ENCODE peak calls at places on chromosomes 7 and 10, in four cellular contexts. L is HFFc6, C is heart left ventricle, W is lung. U is an unnamed sample.

GRCh38 chr7:117012284-117013174 is 59.2 kb downstream of the ST7 start:
- DNase-seq in C (no peak), W (no peak), L (peak; percentile 30), U (no peak)

GRCh38 chr10:17872191-17873091 is 63.3 kb downstream of the MRC1 start:
- DNase-seq in W (no peak), L (peak; percentile 38), C (no peak), U (no peak)

GRCh38 chr10:75011221-75011620 is 100.2 kb upstream of the SAMD8 start:
- DNase-seq in W (no peak), C (no peak), L (no peak), U (no peak)

GRCh38 chr7:102321351-102322201 is 34.7 kb downstream of the SPDYE6 start:
- DNase-seq in W (no peak), L (no peak), C (no peak), U (no peak)

GRCh38 chr10:117186832-117187615 is 10.3 kb upstream of the KCNK18 start:
- DNase-seq in W (no peak), C (no peak), L (peak; percentile 52), U (no peak)

GRCh38 chr10:30111340-30111980 is 52.1 kb upstream of the JCAD start:
- DNase-seq in L (peak; percentile 72), C (no peak), W (no peak), U (no peak)

GRCh38 chr10:66349726-66350125 is 576.1 kb upstream of the LRRTM3 start:
- DNase-seq in L (no peak), W (no peak), C (no peak), U (no peak)

GRCh38 chr7:99953649-99954048 is 22.2 kb downstream of the AZGP1 start:
- DNase-seq in L (no peak), W (peak; percentile 83), C (no peak), U (no peak)

GRCh38 chr7:47153076-47153475 is 428.8 kb downstream of the TNS3 start:
- DNase-seq in C (no peak), L (peak; percentile 93), W (peak; percentile 83), U (no peak)

GRCh38 chr10:84156768-84157167 is 16.8 kb upstream of the GPR15LG start:
- DNase-seq in L (no peak), W (no peak), C (peak; percentile 33), U (no peak)

GRCh38 chr10:5502903-5503835 is 3.8 kb upstream of the CALML5 start:
- DNase-seq in C (no peak), W (peak; percentile 81), L (no peak), U (no peak)

GRCh38 chr10:63520463-63521388 is 475 bp upstream of the REEP3 start:
- DNase-seq in L (peak; percentile 30), W (peak; percentile 54), C (peak; percentile 83), U (peak; percentile 76)

GRCh38 chr10:109328001-109328400 is 595.3 kb downstream of the XPNPEP1 start:
- DNase-seq in W (no peak), L (no peak), C (no peak), U (no peak)

GRCh38 chr10:122185643-122186042 is 85.5 kb upstream of the BTBD16 start:
- DNase-seq in L (no peak), W (no peak), C (no peak), U (no peak)

GRCh38 chr7:120190566-120190965 is 82.4 kb upstream of the KCND2 start:
- DNase-seq in C (no peak), L (no peak), W (no peak), U (no peak)

GRCh38 chr7:157278167-157278790 is 58.5 kb upstream of the DNAJB6 start:
- DNase-seq in C (no peak), W (no peak), L (no peak), U (no peak)

GRCh38 chr10:129760003-129760315 is 204.1 kb downstream of the EBF3 start:
- DNase-seq in W (no peak), C (no peak), L (no peak), U (no peak)

GRCh38 chr7:108455833-108456677 is at the start of gene NRCAM:
- DNase-seq in C (no peak), L (no peak), W (no peak), U (no peak)

GRCh38 chr7:102286237-102287081 is at the start of gene SH2B2:
- DNase-seq in W (peak; percentile 73), L (peak; percentile 24), C (peak; percentile 79), U (peak; percentile 78)

GRCh38 chr10:17453377-17454091 is 861 bp downstream of the ST8SIA6 start:
- DNase-seq in L (no peak), C (peak; percentile 49), W (no peak), U (peak; percentile 28)

GRCh38 chr7:18762189-18762588 is 266.6 kb downstream of the HDAC9 start:
- DNase-seq in L (peak; percentile 54), W (no peak), C (no peak), U (no peak)

GRCh38 chr7:120273476-120273975 is 551 bp downstream of the KCND2 start:
- DNase-seq in L (no peak), W (no peak), C (no peak), U (peak; percentile 12)

GRCh38 chr10:44830022-44830421 is 81.1 kb upstream of the TMEM72 start:
- DNase-seq in L (peak; percentile 64), C (no peak), W (no peak), U (no peak)

GRCh38 chr10:111035542-111035941 is 41.3 kb upstream of the ADRA2A start:
- DNase-seq in C (no peak), L (peak; percentile 8), W (no peak), U (no peak)

GRCh38 chr10:30534465-30535144 is 94.9 kb downstream of the LYZL2 start:
- DNase-seq in C (peak; percentile 63), W (peak; percentile 74), L (peak; percentile 50), U (peak; percentile 26)

GRCh38 chr10:96856317-96856716 is 24.2 kb downstream of the LCOR start:
- DNase-seq in W (no peak), L (no peak), C (no peak), U (no peak)

GRCh38 chr10:96743988-96744585 is 23.8 kb upstream of the PIK3AP1 start:
- DNase-seq in C (no peak), L (no peak), W (no peak), U (no peak)

GRCh38 chr7:25947669-25948516 is 204.1 kb upstream of the NFE2L3 start:
- DNase-seq in L (no peak), W (no peak), C (no peak), U (no peak)

GRCh38 chr10:5896765-5897340 is 6.8 kb downstream of the FBH1 start:
- DNase-seq in C (no peak), L (no peak), W (no peak), U (no peak)

GRCh38 chr7:77765906-77766800 is 32.1 kb downstream of the TMEM60 start:
- DNase-seq in C (no peak), L (peak; percentile 7), W (no peak), U (no peak)

GRCh38 chr7:19969859-19970493 is 196.6 kb upstream of the TMEM196 start:
- DNase-seq in L (no peak), W (no peak), C (no peak), U (no peak)

GRCh38 chr10:46255696-46256355 is 31.0 kb upstream of the ANTXRL start:
- DNase-seq in W (peak; percentile 71), L (peak; percentile 38), C (peak; percentile 79), U (peak; percentile 78)
- TF ChIP-seq CTCF in W (peak; percentile 8), L (peak; percentile 74), C (peak; percentile 57), U (peak; percentile 62)

GRCh38 chr10:103114876-103115275 is 78.2 kb downstream of the NT5C2 start:
- DNase-seq in L (no peak), C (no peak), W (no peak), U (no peak)
- TF ChIP-seq CTCF in L (no peak), C (no peak), W (no peak), U (no peak)

DNA sequence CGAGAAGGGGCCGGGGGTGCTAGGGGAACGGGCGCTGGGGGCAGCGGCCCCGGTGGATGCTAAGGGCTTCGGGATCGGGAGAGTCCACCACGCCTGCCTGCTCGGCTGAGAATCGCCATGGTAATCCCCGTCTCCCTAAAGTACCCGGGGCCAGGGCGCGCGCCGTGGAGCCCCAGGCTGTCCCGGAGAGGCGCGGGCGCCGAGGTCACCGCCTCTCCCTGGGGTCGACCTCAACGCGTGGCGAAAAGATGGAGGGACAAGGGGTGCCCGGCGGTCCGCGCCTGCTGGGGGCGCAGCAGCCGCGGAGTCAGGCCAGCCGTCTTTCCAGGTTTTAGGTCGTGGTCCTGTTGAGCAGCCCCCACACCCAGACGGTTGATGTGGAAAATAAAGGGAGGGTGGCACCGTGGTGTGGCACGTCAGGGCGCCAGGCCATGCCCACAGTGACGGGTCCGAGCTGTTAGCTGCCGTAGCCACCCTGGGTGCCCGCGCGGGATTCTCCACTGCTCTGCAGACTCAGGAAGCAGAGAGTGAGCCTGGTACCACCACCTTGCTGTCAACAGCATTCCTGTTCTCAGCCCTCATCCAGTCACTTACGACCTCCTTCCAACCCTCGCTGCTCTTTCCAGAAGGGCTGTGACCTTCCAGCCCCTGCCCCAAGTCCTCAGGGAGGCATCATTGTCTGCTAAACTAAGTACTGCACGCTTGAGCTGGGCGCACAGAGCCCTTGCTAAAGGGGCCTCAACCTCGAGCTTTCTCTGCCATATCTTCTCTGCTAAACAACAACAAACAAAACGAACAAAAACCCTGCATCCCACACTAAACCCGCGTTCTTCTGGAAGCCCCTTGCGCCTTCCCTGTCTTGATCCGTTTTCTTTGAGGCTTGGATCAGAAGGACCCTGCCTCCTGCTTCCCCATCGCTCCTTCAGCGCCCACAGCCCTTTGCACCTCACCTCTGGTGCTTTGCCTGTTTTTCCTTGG is 666 bp downstream of the SMKR1 start:
- DNase-seq in C (no peak), L (no peak), W (no peak), U (no peak)
- TF ChIP-seq CTCF in C (no peak), L (no peak), W (no peak), U (no peak)

GRCh38 chr10:88883443-88883799 is 3.4 kb downstream of the STAMBPL1 start:
- DNase-seq in L (no peak), W (no peak), C (no peak), U (no peak)

GRCh38 chr10:88881922-88882645 is 2.0 kb downstream of the STAMBPL1 start:
- DNase-seq in C (no peak), W (no peak), L (no peak), U (no peak)

GRCh38 chr10:88879754-88880286 is at the start of gene STAMBPL1:
- DNase-seq in W (peak; percentile 59), C (no peak), L (no peak), U (no peak)

GRCh38 chr10:88881335-88881734 is 1.3 kb downstream of the STAMBPL1 start:
- DNase-seq in L (no peak), C (no peak), W (no peak), U (no peak)

DNA sequence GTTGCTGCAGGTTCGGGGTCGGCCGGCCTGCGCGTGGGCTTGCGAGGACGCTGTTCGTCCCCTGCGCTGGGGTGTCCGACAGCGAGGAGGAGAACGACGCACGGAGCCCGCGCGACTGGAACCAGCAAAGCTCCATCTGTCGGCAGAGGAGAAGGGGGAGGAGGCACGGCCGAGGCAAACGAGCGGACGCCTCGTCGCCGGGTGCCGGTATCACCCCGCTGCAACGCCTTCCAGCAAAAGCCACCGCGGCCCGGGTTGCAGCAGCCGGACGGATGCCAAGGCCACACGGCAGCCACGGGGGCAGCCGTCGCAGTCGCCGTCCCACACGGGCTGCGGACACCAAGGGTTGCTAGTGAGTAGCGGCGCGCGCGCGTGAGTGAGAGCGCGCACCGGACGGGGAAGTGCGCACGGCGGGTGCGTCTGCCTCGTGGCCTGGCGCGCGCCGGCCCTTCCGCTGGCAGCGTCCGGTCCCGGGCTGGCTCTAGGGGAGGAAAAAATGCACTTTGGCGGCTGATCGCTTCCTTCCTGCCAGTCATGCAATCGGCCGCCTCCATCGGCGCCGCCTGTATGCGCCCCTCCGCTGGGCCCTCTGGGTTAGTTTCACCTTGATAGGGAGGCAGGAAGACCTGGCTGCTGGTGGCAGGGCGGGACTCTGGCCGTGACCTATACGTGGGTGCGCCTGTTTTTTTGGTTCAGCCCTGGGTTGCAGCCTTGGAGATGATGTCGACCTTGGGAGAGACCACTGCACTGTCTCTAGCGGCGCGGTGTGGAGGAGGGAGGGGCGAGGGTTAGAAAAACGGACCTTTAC is 446 bp downstream of the STAMBPL1 start:
- DNase-seq in W (peak; percentile 83), C (peak; percentile 92), L (peak; percentile 67), U (peak; percentile 87)
- TF ChIP-seq CTCF in W (no peak), C (peak; percentile 14), L (peak; percentile 52), U (peak; percentile 47)